ENCODE peak calls at places on chromosomes 4 and X, in six cellular contexts. One of them, this sample, is unnamed.
A peak's percentile ranks its signal among the peaks of the same experiment; 100 is the strongest.

GRCh38 chrX:16544969-16545368 is 105.0 kb upstream of the S100G start:
- DNase-seq in thoracic aorta: no peak
- DNase-seq in DND-41: no peak
- DNase-seq in PC-3: no peak
- DNase-seq in kidney epithelial cell: no peak
- DNase-seq in breast epithelium: no peak
- DNase-seq in this sample: no peak

GRCh38 chr4:127403523-127404084 is 229.2 kb upstream of the INTU start:
- DNase-seq in thoracic aorta: no peak
- DNase-seq in DND-41: no peak
- DNase-seq in PC-3: no peak
- DNase-seq in kidney epithelial cell: no peak
- DNase-seq in breast epithelium: no peak
- DNase-seq in this sample: no peak

GRCh38 chr4:83362492-83363329 is 28.1 kb upstream of the HPSE start:
- DNase-seq in thoracic aorta: no peak
- DNase-seq in DND-41: no peak
- DNase-seq in PC-3: peak; percentile 38
- DNase-seq in kidney epithelial cell: no peak
- DNase-seq in breast epithelium: no peak
- DNase-seq in this sample: peak; percentile 59

GRCh38 chr4:26813698-26814097 is 46.9 kb upstream of the STIM2 start:
- DNase-seq in thoracic aorta: no peak
- DNase-seq in DND-41: no peak
- DNase-seq in PC-3: no peak
- DNase-seq in kidney epithelial cell: no peak
- DNase-seq in breast epithelium: no peak
- DNase-seq in this sample: no peak

GRCh38 chr4:1294424-1294823 is 4.7 kb downstream of the MAEA start:
- DNase-seq in thoracic aorta: no peak
- DNase-seq in DND-41: no peak
- DNase-seq in PC-3: no peak
- DNase-seq in kidney epithelial cell: no peak
- DNase-seq in breast epithelium: no peak
- DNase-seq in this sample: no peak

GRCh38 chrX:137988470-137988869 is 422.5 kb downstream of the ZIC3 start:
- DNase-seq in thoracic aorta: no peak
- DNase-seq in DND-41: no peak
- DNase-seq in PC-3: no peak
- DNase-seq in kidney epithelial cell: no peak
- DNase-seq in breast epithelium: no peak
- DNase-seq in this sample: no peak

GRCh38 chr4:46937493-46937892 is 28.4 kb upstream of the COX7B2 start:
- DNase-seq in thoracic aorta: no peak
- DNase-seq in DND-41: no peak
- DNase-seq in PC-3: peak; percentile 21
- DNase-seq in kidney epithelial cell: no peak
- DNase-seq in breast epithelium: no peak
- DNase-seq in this sample: peak; percentile 30

GRCh38 chrX:133745361-133745760 is 240.0 kb downstream of the GPC3 start:
- DNase-seq in thoracic aorta: no peak
- DNase-seq in DND-41: peak; percentile 78
- DNase-seq in PC-3: no peak
- DNase-seq in kidney epithelial cell: no peak
- DNase-seq in breast epithelium: no peak
- DNase-seq in this sample: no peak

GRCh38 chr4:186840222-186840701 is 116.6 kb upstream of the FAT1 start:
- DNase-seq in thoracic aorta: no peak
- DNase-seq in DND-41: no peak
- DNase-seq in PC-3: no peak
- DNase-seq in kidney epithelial cell: no peak
- DNase-seq in breast epithelium: no peak
- DNase-seq in this sample: peak; percentile 76

GRCh38 chr4:156705291-156705690 is 266.3 kb downstream of the PDGFC start:
- DNase-seq in thoracic aorta: no peak
- DNase-seq in DND-41: no peak
- DNase-seq in PC-3: peak; percentile 26
- DNase-seq in kidney epithelial cell: no peak
- DNase-seq in breast epithelium: no peak
- DNase-seq in this sample: peak; percentile 12

GRCh38 chr4:37138019-37138653 is 106.4 kb upstream of the NWD2 start:
- DNase-seq in thoracic aorta: no peak
- DNase-seq in DND-41: no peak
- DNase-seq in PC-3: no peak
- DNase-seq in kidney epithelial cell: no peak
- DNase-seq in breast epithelium: no peak
- DNase-seq in this sample: no peak

GRCh38 chrX:142052238-142052637 is 148.5 kb downstream of the MAGEC1 start:
- DNase-seq in thoracic aorta: no peak
- DNase-seq in DND-41: no peak
- DNase-seq in PC-3: no peak
- DNase-seq in kidney epithelial cell: no peak
- DNase-seq in breast epithelium: no peak
- DNase-seq in this sample: no peak

GRCh38 chr4:108749119-108749518 is 13.7 kb downstream of the ETNPPL start:
- DNase-seq in thoracic aorta: no peak
- DNase-seq in DND-41: no peak
- DNase-seq in PC-3: no peak
- DNase-seq in kidney epithelial cell: no peak
- DNase-seq in breast epithelium: no peak
- DNase-seq in this sample: no peak

GRCh38 chrX:116272328-116272727 is 101.8 kb downstream of the AGTR2 start:
- DNase-seq in thoracic aorta: no peak
- DNase-seq in DND-41: no peak
- DNase-seq in PC-3: peak; percentile 90
- DNase-seq in kidney epithelial cell: peak; percentile 72
- DNase-seq in breast epithelium: no peak
- DNase-seq in this sample: peak; percentile 89

GRCh38 chr4:171279131-171279530 is 534.1 kb upstream of the GALNTL6 start:
- DNase-seq in thoracic aorta: no peak
- DNase-seq in DND-41: no peak
- DNase-seq in PC-3: peak; percentile 23
- DNase-seq in kidney epithelial cell: no peak
- DNase-seq in breast epithelium: no peak
- DNase-seq in this sample: no peak

GRCh38 chr4:84870398-84871163 is 95.9 kb downstream of the WDFY3 start:
- DNase-seq in thoracic aorta: no peak
- DNase-seq in DND-41: no peak
- DNase-seq in PC-3: peak; percentile 49
- DNase-seq in kidney epithelial cell: peak; percentile 47
- DNase-seq in breast epithelium: no peak
- DNase-seq in this sample: peak; percentile 82

GRCh38 chrX:54066841-54067240 is 22.6 kb upstream of the PHF8 start:
- DNase-seq in thoracic aorta: no peak
- DNase-seq in DND-41: no peak
- DNase-seq in PC-3: peak; percentile 39
- DNase-seq in kidney epithelial cell: no peak
- DNase-seq in breast epithelium: no peak
- DNase-seq in this sample: peak; percentile 56

GRCh38 chrX:136525738-136526606 is 6.0 kb upstream of the VGLL1 start:
- DNase-seq in thoracic aorta: peak; percentile 33
- DNase-seq in DND-41: no peak
- DNase-seq in PC-3: peak; percentile 95
- DNase-seq in kidney epithelial cell: peak; percentile 34
- DNase-seq in breast epithelium: peak; percentile 64
- DNase-seq in this sample: peak; percentile 91

GRCh38 chr4:157291071-157291470 is 70.5 kb downstream of the GRIA2 start:
- DNase-seq in thoracic aorta: no peak
- DNase-seq in DND-41: no peak
- DNase-seq in PC-3: peak; percentile 5
- DNase-seq in kidney epithelial cell: no peak
- DNase-seq in breast epithelium: no peak
- DNase-seq in this sample: no peak

GRCh38 chr4:82240410-82240809 is 133.4 kb downstream of the HNRNPD start:
- DNase-seq in thoracic aorta: no peak
- DNase-seq in DND-41: no peak
- DNase-seq in PC-3: no peak
- DNase-seq in kidney epithelial cell: no peak
- DNase-seq in breast epithelium: no peak
- DNase-seq in this sample: no peak

GRCh38 chrX:11458175-11458574 is 165.0 kb downstream of the AMELX start:
- DNase-seq in thoracic aorta: no peak
- DNase-seq in DND-41: no peak
- DNase-seq in PC-3: peak; percentile 50
- DNase-seq in kidney epithelial cell: no peak
- DNase-seq in breast epithelium: no peak
- DNase-seq in this sample: peak; percentile 76

GRCh38 chr4:66577922-66578321 is 907.6 kb upstream of the EPHA5 start:
- DNase-seq in thoracic aorta: no peak
- DNase-seq in DND-41: no peak
- DNase-seq in PC-3: peak; percentile 79
- DNase-seq in kidney epithelial cell: no peak
- DNase-seq in breast epithelium: no peak
- DNase-seq in this sample: no peak

GRCh38 chrX:9745417-9746115 is 20.1 kb downstream of the GPR143 start:
- DNase-seq in thoracic aorta: no peak
- DNase-seq in DND-41: peak; percentile 30
- DNase-seq in PC-3: no peak
- DNase-seq in kidney epithelial cell: no peak
- DNase-seq in breast epithelium: peak; percentile 55
- DNase-seq in this sample: peak; percentile 48

GRCh38 chrX:74500555-74500954 is 79.3 kb downstream of the SLC16A2 start:
- DNase-seq in thoracic aorta: no peak
- DNase-seq in DND-41: no peak
- DNase-seq in PC-3: no peak
- DNase-seq in kidney epithelial cell: no peak
- DNase-seq in breast epithelium: no peak
- DNase-seq in this sample: no peak

GRCh38 chrX:74506310-74507115 is 85.2 kb downstream of the SLC16A2 start:
- DNase-seq in thoracic aorta: no peak
- DNase-seq in DND-41: no peak
- DNase-seq in PC-3: no peak
- DNase-seq in kidney epithelial cell: no peak
- DNase-seq in breast epithelium: no peak
- DNase-seq in this sample: no peak

GRCh38 chrX:74509989-74510388 is 88.7 kb downstream of the SLC16A2 start:
- DNase-seq in thoracic aorta: no peak
- DNase-seq in DND-41: no peak
- DNase-seq in PC-3: no peak
- DNase-seq in kidney epithelial cell: no peak
- DNase-seq in breast epithelium: no peak
- DNase-seq in this sample: peak; percentile 67

GRCh38 chrX:74510401-74510800 is 89.1 kb downstream of the SLC16A2 start:
- DNase-seq in thoracic aorta: no peak
- DNase-seq in DND-41: no peak
- DNase-seq in PC-3: no peak
- DNase-seq in kidney epithelial cell: no peak
- DNase-seq in breast epithelium: no peak
- DNase-seq in this sample: no peak

GRCh38 chrX:74505437-74505836 is 84.1 kb downstream of the SLC16A2 start:
- DNase-seq in thoracic aorta: no peak
- DNase-seq in DND-41: no peak
- DNase-seq in PC-3: no peak
- DNase-seq in kidney epithelial cell: no peak
- DNase-seq in breast epithelium: no peak
- DNase-seq in this sample: no peak
- TF ChIP-seq CTCF in thoracic aorta: no peak
- TF ChIP-seq CTCF in DND-41: no peak
- TF ChIP-seq CTCF in PC-3: no peak
- TF ChIP-seq CTCF in kidney epithelial cell: no peak
- TF ChIP-seq CTCF in breast epithelium: no peak
- TF ChIP-seq CTCF in this sample: no peak

GRCh38 chrX:46198858-46199257 is 346.4 kb downstream of the ZNF674 start:
- DNase-seq in thoracic aorta: no peak
- DNase-seq in DND-41: no peak
- DNase-seq in PC-3: peak; percentile 63
- DNase-seq in kidney epithelial cell: no peak
- DNase-seq in breast epithelium: no peak
- DNase-seq in this sample: no peak
- H3K4me3 ChIP-seq in thoracic aorta: no peak overlapping the region
- H3K4me3 ChIP-seq in DND-41: no peak overlapping the region
- H3K4me3 ChIP-seq in PC-3: no peak overlapping the region
- H3K4me3 ChIP-seq in kidney epithelial cell: no peak overlapping the region
- H3K4me3 ChIP-seq in breast epithelium: no peak overlapping the region
- H3K4me3 ChIP-seq in this sample: no peak overlapping the region

GRCh38 chr4:71257761-71258160 is 81.1 kb upstream of the SLC4A4 start:
- DNase-seq in thoracic aorta: no peak
- DNase-seq in DND-41: no peak
- DNase-seq in PC-3: no peak
- DNase-seq in kidney epithelial cell: no peak
- DNase-seq in breast epithelium: no peak
- DNase-seq in this sample: no peak
- TF ChIP-seq CTCF in thoracic aorta: no peak
- TF ChIP-seq CTCF in DND-41: no peak
- TF ChIP-seq CTCF in PC-3: no peak
- TF ChIP-seq CTCF in kidney epithelial cell: no peak
- TF ChIP-seq CTCF in breast epithelium: no peak
- TF ChIP-seq CTCF in this sample: no peak

DNA sequence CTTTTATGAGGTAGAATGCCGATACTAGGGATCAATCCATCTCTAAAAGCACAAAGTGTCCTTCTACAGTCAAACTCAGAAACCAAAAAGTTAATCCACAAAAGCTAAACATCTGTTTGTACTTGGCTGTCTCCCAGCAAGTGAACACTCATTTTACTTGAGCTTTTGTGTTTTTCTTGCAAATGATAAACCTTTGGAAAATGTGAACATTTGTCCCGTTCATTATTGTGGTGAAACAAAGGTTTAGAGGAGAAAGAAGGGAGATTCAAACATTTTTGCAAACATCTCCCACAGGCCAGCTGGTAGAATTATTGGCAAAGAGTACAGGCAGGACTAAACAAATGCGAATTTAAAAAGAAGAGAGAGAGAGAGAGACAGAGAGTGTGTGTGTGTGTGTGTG is 300.6 kb upstream of the SPANXN1 start:
- DNase-seq in thoracic aorta: no peak
- DNase-seq in DND-41: no peak
- DNase-seq in PC-3: no peak
- DNase-seq in kidney epithelial cell: no peak
- DNase-seq in breast epithelium: no peak
- DNase-seq in this sample: peak; percentile 50
- H3K4me3 ChIP-seq in thoracic aorta: no peak overlapping the region
- H3K4me3 ChIP-seq in DND-41: no peak overlapping the region
- H3K4me3 ChIP-seq in PC-3: no peak overlapping the region
- H3K4me3 ChIP-seq in kidney epithelial cell: no peak overlapping the region
- H3K4me3 ChIP-seq in breast epithelium: no peak overlapping the region
- H3K4me3 ChIP-seq in this sample: no peak overlapping the region

GRCh38 chr4:154082760-154083530 is 294.1 kb upstream of the SFRP2 start:
- DNase-seq in thoracic aorta: no peak
- DNase-seq in DND-41: peak; percentile 24
- DNase-seq in PC-3: peak; percentile 40
- DNase-seq in kidney epithelial cell: peak; percentile 19
- DNase-seq in breast epithelium: no peak
- DNase-seq in this sample: no peak
- TF ChIP-seq CTCF in thoracic aorta: no peak
- TF ChIP-seq CTCF in DND-41: peak; percentile 60
- TF ChIP-seq CTCF in PC-3: peak; percentile 49
- TF ChIP-seq CTCF in kidney epithelial cell: peak; percentile 59
- TF ChIP-seq CTCF in breast epithelium: no peak
- TF ChIP-seq CTCF in this sample: peak; percentile 25

GRCh38 chrX:110509778-110510510 is 151.3 kb downstream of the RTL9 start:
- DNase-seq in thoracic aorta: no peak
- DNase-seq in DND-41: no peak
- DNase-seq in PC-3: peak; percentile 5
- DNase-seq in kidney epithelial cell: no peak
- DNase-seq in breast epithelium: no peak
- DNase-seq in this sample: no peak
- H3K4me3 ChIP-seq in thoracic aorta: no peak overlapping the region
- H3K4me3 ChIP-seq in DND-41: no peak overlapping the region
- H3K4me3 ChIP-seq in PC-3: no peak overlapping the region
- H3K4me3 ChIP-seq in kidney epithelial cell: no peak overlapping the region
- H3K4me3 ChIP-seq in breast epithelium: no peak overlapping the region
- H3K4me3 ChIP-seq in this sample: no peak overlapping the region

GRCh38 chrX:2875798-2876399 is 47.2 kb downstream of the GYG2 start:
- DNase-seq in thoracic aorta: no peak
- DNase-seq in DND-41: no peak
- DNase-seq in PC-3: peak; percentile 26
- DNase-seq in kidney epithelial cell: no peak
- DNase-seq in breast epithelium: no peak
- DNase-seq in this sample: peak; percentile 20
- TF ChIP-seq CTCF in thoracic aorta: no peak
- TF ChIP-seq CTCF in DND-41: peak; percentile 44
- TF ChIP-seq CTCF in PC-3: peak; percentile 62
- TF ChIP-seq CTCF in kidney epithelial cell: peak; percentile 52
- TF ChIP-seq CTCF in breast epithelium: no peak
- TF ChIP-seq CTCF in this sample: peak; percentile 46

This sample was measured in fibroblast of the aortic adventitia.